ENCODE peak calls at places on chromosomes 2 and 18, in seven cellular contexts. V is memory B cell; S is posterior vena cava; Q is iPS-NIHi11; K is stimulated activated effector memory CD8-positive, alpha-beta T cell treated with anti-CD3 and anti-CD28 coated beads, Interleukin-12 subunit alpha, Interleukin-12 subunit beta, amount 100 ng/mL, for 72 hours; X is GM20000; H is caudate nucleus. O is an unnamed sample.

GRCh38 chr2:60738679-60739078 is 17.4 kb upstream of the PAPOLG start:
- DNase-seq in V (no peak), S (no peak), H (no peak), X (no peak), K (no peak), Q (no peak), O (no peak)

GRCh38 chr2:65435625-65436168 is 3.3 kb upstream of the SPRED2 start:
- DNase-seq in K (peak), Q (peak), V (no peak), S (peak), H (peak), X (peak), O (peak)

GRCh38 chr2:112725545-112726457 is 5.0 kb downstream of the NT5DC4 start:
- DNase-seq in H (no peak), Q (no peak), S (peak), X (peak), V (no peak), K (no peak), O (no peak)

GRCh38 chr2:182077451-182078142 is 91.9 kb downstream of the PPP1R1C start:
- DNase-seq in V (peak), H (no peak), X (peak), S (no peak), K (no peak), Q (peak), O (peak)

GRCh38 chr2:26114144-26114543 is 58.7 kb upstream of the GAREM2 start:
- DNase-seq in S (no peak), Q (no peak), H (no peak), X (no peak), K (no peak), V (no peak), O (no peak)

GRCh38 chr18:13217466-13217961 is 1.0 kb upstream of the LDLRAD4 start:
- DNase-seq in X (peak), H (no peak), Q (peak), K (peak), V (peak), S (peak), O (peak)

GRCh38 chr18:36083729-36084128 is 16.4 kb upstream of the RPRD1A start:
- DNase-seq in X (no peak), S (no peak), H (no peak), V (no peak), Q (no peak), K (no peak), O (no peak)

GRCh38 chr2:231518771-231519170 is 11.5 kb downstream of the NMUR1 start:
- DNase-seq in X (no peak), K (no peak), Q (no peak), V (no peak), S (peak), H (no peak), O (no peak)

GRCh38 chr2:55590810-55591440 is 26.5 kb downstream of the PPP4R3B start:
- DNase-seq in V (no peak), X (peak), H (no peak), S (no peak), K (no peak), Q (no peak), O (no peak)

GRCh38 chr18:57051586-57052044 is 95.3 kb upstream of the BOD1L2 start:
- DNase-seq in S (no peak), X (peak), H (no peak), Q (no peak), V (no peak), K (no peak), O (no peak)

O was measured in GDM1.